ENCODE peak calls at places on chromosomes 5 and 9, in eight cellular contexts. V is mammary epithelial cell, H is left lung, G is osteoblast, R is heart left ventricle, E is sigmoid colon, N is A549, X is psoas muscle. F is an unnamed sample. For H3K4me1, the result is how much of the 10 kb centered on the place peaks cover.

GRCh38 chr5:43036856-43037711 is 3.0 kb downstream of the ANXA2R start:
- DNase-seq in G (no peak), E (no peak), R (no peak), X (peak), N (no peak), V (no peak), H (no peak), F (no peak)

GRCh38 chr9:128136816-128137793 is 9.6 kb upstream of the PTGES2 start:
- DNase-seq in E (no peak), X (peak), N (no peak), R (no peak), H (no peak), G (peak), V (peak), F (no peak)

GRCh38 chr5:3650315-3650714 is 54.7 kb downstream of the IRX1 start:
- DNase-seq in G (no peak), H (no peak), E (no peak), N (no peak), X (no peak), R (no peak), V (no peak), F (no peak)

GRCh38 chr5:13985736-13986418 is 41.4 kb upstream of the DNAH5 start:
- DNase-seq in H (no peak), N (peak), R (no peak), V (peak), X (no peak), E (no peak), G (peak), F (peak)

GRCh38 chr9:92617195-92617813 is 52.6 kb downstream of the IPPK start:
- DNase-seq in R (no peak), G (no peak), X (no peak), H (no peak), N (no peak), E (peak), V (no peak), F (no peak)

GRCh38 chr5:132294728-132295504 is 722 bp downstream of the SLC22A4 start:
- DNase-seq in V (peak), E (peak), N (peak), H (peak), X (peak), G (peak), R (peak), F (peak)

GRCh38 chr9:6194934-6195333 is 20.7 kb upstream of the IL33 start:
- DNase-seq in V (no peak), H (no peak), G (no peak), X (no peak), R (no peak), N (no peak), E (no peak), F (no peak)

GRCh38 chr5:657570-657969 is 35.6 kb downstream of the TPPP start:
- DNase-seq in E (peak), G (peak), X (no peak), N (no peak), R (peak), V (no peak), H (peak), F (no peak)

GRCh38 chr5:12147513-12147912 is 243.3 kb upstream of the CTNND2 start:
- DNase-seq in H (no peak), V (no peak), X (no peak), E (no peak), R (no peak), G (no peak), N (no peak), F (no peak)

GRCh38 chr5:147565524-147565923 is 55.7 kb upstream of the DPYSL3 start:
- DNase-seq in G (peak), N (peak), R (no peak), E (no peak), X (no peak), V (peak), H (no peak), F (no peak)

GRCh38 chr5:111929892-111930291 is 172.9 kb upstream of the NREP start:
- DNase-seq in N (peak), G (peak), R (peak), H (no peak), E (no peak), X (peak), V (peak), F (no peak)

GRCh38 chr5:139667001-139667729 is 19.0 kb downstream of the CXXC5 start:
- DNase-seq in R (peak), X (no peak), N (no peak), H (no peak), V (no peak), E (no peak), G (no peak), F (no peak)

GRCh38 chr5:56527174-56527573 is 288.2 kb upstream of the MAP3K1 start:
- DNase-seq in H (no peak), X (no peak), V (peak), G (no peak), R (no peak), N (no peak), E (no peak), F (no peak)

GRCh38 chr5:59207416-59207815 is 624.5 kb downstream of the RAB3C start:
- DNase-seq in H (no peak), E (no peak), X (no peak), R (no peak), V (no peak), N (no peak), G (no peak), F (no peak)
- H3K4me1 ChIP-seq in H (under half), E (under half), X (half or more), R (under half), V (under half), N (half or more), G (under half), F (under half)

GRCh38 chr9:95513722-95514121 is 3.0 kb downstream of the PTCH1 start:
- DNase-seq in E (no peak), H (no peak), V (no peak), R (no peak), G (no peak), X (no peak), N (no peak), F (no peak)
- TF ChIP-seq CTCF in E (no peak), H (no peak), V (no peak), R (no peak), G (no peak), X (no peak), N (no peak), F (no peak)

GRCh38 chr5:171534009-171534895 is 114.8 kb downstream of the FGF18 start:
- DNase-seq in E (no peak), X (no peak), V (peak), H (no peak), R (no peak), G (no peak), N (no peak), F (peak)
- H3K4me1 ChIP-seq in E (under half), X (under half), V (under half), H (under half), R (under half), G (under half), N (under half), F (under half)

GRCh38 chr5:158897444-158898160 is 202.1 kb downstream of the EBF1 start:
- DNase-seq in E (no peak), V (no peak), N (no peak), R (no peak), G (no peak), H (no peak), X (no peak), F (no peak)

GRCh38 chr5:158899201-158899600 is 200.5 kb downstream of the EBF1 start:
- DNase-seq in R (no peak), G (no peak), X (no peak), H (no peak), N (no peak), E (no peak), V (no peak), F (no peak)

GRCh38 chr5:158899792-158900191 is 199.9 kb downstream of the EBF1 start:
- DNase-seq in H (no peak), E (peak), V (no peak), G (no peak), X (peak), R (peak), N (no peak), F (no peak)

GRCh38 chr5:158898185-158899177 is 201.2 kb downstream of the EBF1 start:
- DNase-seq in H (no peak), V (no peak), G (peak), X (no peak), N (peak), E (no peak), R (no peak), F (no peak)

DNA sequence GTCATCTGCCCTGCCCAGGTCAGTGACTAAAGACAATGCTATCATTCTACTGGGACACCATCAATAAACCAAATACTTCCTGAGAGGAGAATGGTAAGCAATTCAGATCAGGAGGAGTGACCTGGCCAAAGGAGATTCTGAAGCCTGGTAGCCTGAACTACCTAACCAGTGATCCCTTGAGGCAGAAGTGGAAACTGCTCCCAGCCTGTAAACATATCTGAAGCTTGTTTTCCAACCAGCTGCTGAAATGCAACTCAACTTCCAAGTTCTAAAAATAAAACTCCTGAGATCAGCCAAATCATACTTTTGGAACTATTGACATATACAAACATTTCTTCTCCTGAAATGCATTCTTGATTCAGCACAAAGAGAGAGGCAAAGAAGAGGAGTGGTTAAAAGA is 204.1 kb downstream of the EBF1 start:
- DNase-seq in N (peak), H (no peak), R (no peak), V (no peak), E (no peak), X (no peak), G (peak), F (no peak)
- TF ChIP-seq CTCF in N (no peak), H (peak), R (no peak), V (no peak), E (no peak), X (no peak), G (peak), F (peak)

GRCh38 chr5:172280937-172281336 is 2.6 kb downstream of the UBTD2 start:
- DNase-seq in G (no peak), V (peak), H (no peak), N (no peak), X (no peak), R (no peak), E (no peak), F (no peak)
- H3K4me1 ChIP-seq in G (under half), V (under half), H (under half), N (under half), X (under half), R (under half), E (under half), F (under half)

GRCh38 chr5:130077007-130077406 is 172.7 kb downstream of the CHSY3 start:
- DNase-seq in E (no peak), G (no peak), X (no peak), H (no peak), V (no peak), R (no peak), N (no peak), F (no peak)
- TF ChIP-seq CTCF in E (no peak), G (peak), X (no peak), H (no peak), V (peak), R (no peak), N (no peak), F (peak)

DNA sequence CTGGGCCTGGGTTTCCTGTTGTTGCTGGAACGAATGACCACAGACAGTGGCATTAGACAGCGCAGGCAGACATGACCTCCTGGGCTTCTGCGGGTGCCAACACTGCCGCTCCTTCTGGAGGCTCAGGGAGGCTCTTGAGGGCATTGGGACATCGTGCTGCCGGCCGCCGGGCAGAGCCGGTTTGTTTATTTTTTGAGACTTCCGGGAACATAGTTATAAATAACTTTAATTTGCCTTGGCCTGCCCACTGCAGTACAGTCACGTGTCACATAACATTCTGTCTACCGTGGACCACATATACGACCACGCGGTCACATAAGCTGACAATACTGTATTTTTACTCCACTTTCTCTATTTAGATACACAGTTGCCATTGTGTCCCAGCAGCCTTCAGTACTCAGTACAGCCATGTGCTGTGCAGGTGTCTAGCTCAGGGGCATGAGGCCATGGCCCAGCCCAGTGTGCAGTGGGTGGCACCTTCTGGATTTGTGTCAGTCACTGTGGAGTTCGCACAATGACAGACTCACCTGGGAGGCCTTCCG is 8.2 kb upstream of the TOR4A start:
- DNase-seq in N (peak), V (no peak), H (peak), R (peak), E (peak), G (peak), X (peak), F (no peak)
- H3K4me1 ChIP-seq in N (under half), V (under half), H (under half), R (under half), E (under half), G (under half), X (under half), F (half or more)

DNA sequence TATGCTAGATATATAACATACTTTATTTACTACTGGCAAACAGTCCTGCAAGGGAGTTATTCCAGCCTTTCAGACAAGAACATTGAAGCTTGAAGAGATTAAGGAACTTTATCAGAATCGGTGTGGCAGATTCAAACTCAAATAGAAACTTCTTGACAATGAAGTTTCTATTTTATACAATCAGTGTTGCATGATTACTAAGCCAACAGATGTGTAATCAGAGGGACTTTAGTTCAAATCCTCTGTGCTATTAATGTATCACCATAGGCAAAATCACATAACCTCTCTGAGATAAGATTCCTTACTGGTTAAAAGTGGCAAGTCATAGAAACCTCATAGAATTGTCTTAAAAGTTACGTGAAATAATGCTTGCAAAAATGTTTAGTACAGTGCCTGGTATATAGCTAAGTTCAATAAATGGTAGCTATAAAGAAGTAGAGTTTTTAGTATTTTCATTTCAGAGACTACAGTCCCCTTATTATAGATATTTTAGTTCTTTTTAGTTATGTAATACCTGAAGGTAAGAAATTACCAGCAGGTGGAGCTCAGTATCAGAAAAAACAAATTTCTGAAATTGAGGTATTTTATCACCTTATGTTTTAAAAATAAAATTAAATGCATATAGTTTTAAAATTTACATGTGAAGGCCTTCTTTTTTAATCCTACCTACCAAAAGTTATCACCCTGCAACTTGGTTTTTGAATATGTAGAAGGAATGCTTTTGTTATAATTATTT is 172.1 kb downstream of the FER start:
- DNase-seq in V (no peak), G (no peak), X (no peak), H (no peak), R (no peak), E (no peak), N (no peak), F (no peak)
- TF ChIP-seq CTCF in V (peak), G (peak), X (peak), H (peak), R (no peak), E (no peak), N (peak), F (no peak)

DNA sequence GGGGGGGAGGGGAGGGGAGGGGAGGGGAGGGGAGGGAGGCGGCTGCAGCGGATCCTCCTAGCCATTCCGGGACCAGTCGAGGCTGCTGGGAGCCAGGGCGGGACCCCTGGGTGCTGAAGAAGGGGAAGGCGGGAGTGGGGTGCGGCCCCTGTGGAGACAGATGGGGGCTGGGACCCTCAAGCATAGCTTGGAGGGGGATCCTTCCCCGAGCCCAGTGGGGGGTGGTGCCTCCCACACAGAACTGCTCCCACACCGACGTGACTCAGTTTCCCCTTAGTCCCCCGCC is 450 bp downstream of the PDLIM7 start:
- DNase-seq in E (no peak), G (no peak), R (no peak), N (no peak), V (no peak), H (no peak), X (no peak), F (no peak)
- H3K4me1 ChIP-seq in E (under half), G (half or more), R (half or more), N (half or more), V (half or more), H (under half), X (under half), F (under half)